ENCODE peak calls at places on chromosome 15, in four cellular contexts. G is fibroblast of mammary gland, H is bronchial epithelial cell, R is nephron progenitor cell. B is an unnamed sample.

GRCh38 chr15:29978411-29979382 is 104.1 kb upstream of the GOLGA8J start:
- DNase-seq in G (peak; percentile 25), H (no peak), R (no peak), B (no peak)

GRCh38 chr15:68712886-68713285 is 107.8 kb downstream of the ANP32A start:
- DNase-seq in G (no peak), H (no peak), R (no peak), B (no peak)

GRCh38 chr15:99343836-99344551 is 92.7 kb downstream of the LRRC28 start:
- DNase-seq in G (no peak), H (no peak), R (peak; percentile 33), B (no peak)

GRCh38 chr15:27850961-27851636 is 248.0 kb downstream of the OCA2 start:
- DNase-seq in G (no peak), H (no peak), R (no peak), B (no peak)

GRCh38 chr15:50803479-50803878 is 38.0 kb upstream of the SPPL2A start:
- DNase-seq in G (no peak), H (no peak), R (no peak), B (no peak)

GRCh38 chr15:58469432-58470353 is 37.9 kb downstream of the LIPC start:
- DNase-seq in G (peak; percentile 90), H (peak; percentile 94), R (no peak), B (peak; percentile 93)

GRCh38 chr15:79311901-79312553 is 1.1 kb downstream of the TMED3 start:
- DNase-seq in G (no peak), H (no peak), R (no peak), B (no peak)

GRCh38 chr15:53527996-53528395 is 231.5 kb downstream of the WDR72 start:
- DNase-seq in G (no peak), H (no peak), R (no peak), B (no peak)

GRCh38 chr15:62649793-62650420 is 392.6 kb upstream of the TPM1 start:
- DNase-seq in G (peak; percentile 67), H (no peak), R (no peak), B (no peak)

GRCh38 chr15:96448923-96449322 is 118.4 kb downstream of the NR2F2 start:
- DNase-seq in G (no peak), H (no peak), R (no peak), B (no peak)

GRCh38 chr15:27134481-27134880 is 163.5 kb downstream of the GABRG3 start:
- DNase-seq in G (no peak), H (no peak), R (no peak), B (no peak)

GRCh38 chr15:84878504-84878903 is 6.0 kb upstream of the SLC28A1 start:
- DNase-seq in G (peak; percentile 55), H (peak; percentile 56), R (peak; percentile 43), B (peak; percentile 30)

GRCh38 chr15:25418202-25418601 is 20.6 kb downstream of the UBE3A start:
- DNase-seq in G (no peak), H (no peak), R (no peak), B (no peak)

GRCh38 chr15:60191015-60191414 is 186.9 kb downstream of the FOXB1 start:
- DNase-seq in G (no peak), H (no peak), R (no peak), B (no peak)

GRCh38 chr15:48574187-48574586 is 71.3 kb downstream of the FBN1 start:
- DNase-seq in G (no peak), H (no peak), R (no peak), B (no peak)

GRCh38 chr15:84840741-84841429 is 23.7 kb downstream of the ALPK3 start:
- DNase-seq in G (peak; percentile 42), H (peak; percentile 8), R (no peak), B (peak; percentile 50)

GRCh38 chr15:58066042-58066867 is 744 bp upstream of the ALDH1A2 start:
- DNase-seq in G (peak; percentile 34), H (no peak), R (peak; percentile 84), B (peak; percentile 11)

DNA sequence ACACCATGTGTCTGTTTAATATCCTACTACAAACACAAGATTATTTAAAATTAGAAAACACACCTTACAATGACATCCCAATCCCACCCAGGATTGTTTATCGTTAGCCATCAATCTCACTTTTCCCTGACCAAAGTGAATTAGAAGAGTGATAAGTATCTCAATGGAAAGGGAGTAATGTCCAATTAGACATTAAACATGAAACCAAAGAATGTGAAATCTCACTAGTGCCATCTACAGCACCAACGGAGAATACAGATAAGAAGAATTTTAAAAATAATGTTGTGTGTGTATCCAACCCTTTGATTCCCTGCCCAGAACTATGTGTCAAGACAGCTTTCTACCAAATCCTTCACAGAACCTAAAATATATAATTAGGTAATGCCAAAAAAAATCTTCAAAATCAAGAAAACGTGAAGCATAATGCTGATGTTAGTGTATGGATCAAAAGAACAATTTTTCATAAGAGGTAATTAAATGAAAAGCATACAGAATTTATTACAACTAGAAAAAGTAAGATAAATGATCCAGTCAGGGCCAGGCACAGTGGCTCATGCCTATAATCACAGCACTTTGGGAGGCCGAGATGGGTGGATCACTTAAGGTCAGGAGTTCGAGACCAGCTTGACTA is 64.2 kb downstream of the SCAPER start:
- DNase-seq in G (peak; percentile 63), H (peak; percentile 42), R (no peak), B (peak; percentile 48)
- TF ChIP-seq CTCF in G (peak; percentile 66), H (peak; percentile 39), R (peak; percentile 45), B (peak; percentile 80)

GRCh38 chr15:65556622-65557021 is 26.4 kb downstream of the HACD3 start:
- DNase-seq in G (no peak), H (no peak), R (no peak), B (no peak)

GRCh38 chr15:65561934-65562333 is 31.7 kb downstream of the HACD3 start:
- DNase-seq in G (no peak), H (peak; percentile 13), R (no peak), B (no peak)

GRCh38 chr15:65558997-65559760 is 28.9 kb downstream of the HACD3 start:
- DNase-seq in G (no peak), H (no peak), R (no peak), B (no peak)

GRCh38 chr15:65559941-65560340 is 29.7 kb downstream of the HACD3 start:
- DNase-seq in G (no peak), H (no peak), R (no peak), B (no peak)

DNA sequence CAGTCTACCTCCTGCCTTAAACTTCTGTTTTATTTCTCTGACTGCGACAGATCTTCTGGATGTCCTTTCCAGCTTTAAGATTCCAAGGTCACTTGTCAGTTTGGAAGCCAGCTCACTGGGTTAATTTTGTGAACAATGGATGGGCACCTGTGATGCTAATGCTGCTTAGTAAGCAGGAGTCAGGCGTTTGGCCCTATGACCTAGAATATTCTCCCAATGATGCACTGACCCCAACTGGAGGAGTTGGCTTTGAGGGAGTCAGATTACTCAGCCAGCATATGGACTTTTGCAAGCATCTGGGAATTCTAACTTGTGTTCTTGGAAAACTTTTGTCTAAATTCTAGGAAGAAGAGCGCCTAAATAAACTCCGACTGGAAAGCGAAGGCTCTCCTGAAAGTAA is 28.1 kb downstream of the HACD3 start:
- DNase-seq in G (peak; percentile 89), H (no peak), R (no peak), B (peak; percentile 27)
- TF ChIP-seq CTCF in G (peak; percentile 2), H (no peak), R (no peak), B (no peak)

GRCh38 chr15:40894689-40895308 is 549 bp downstream of the VPS18 start:
- DNase-seq in G (peak; percentile 80), H (peak; percentile 67), R (peak; percentile 61), B (peak; percentile 81)
- TF ChIP-seq CTCF in G (peak; percentile 55), H (peak; percentile 68), R (peak; percentile 49), B (peak; percentile 79)

GRCh38 chr15:36430280-36430679 is 149.1 kb upstream of the CDIN1 start:
- DNase-seq in G (no peak), H (no peak), R (no peak), B (no peak)

GRCh38 chr15:36429707-36430106 is 149.7 kb upstream of the CDIN1 start:
- DNase-seq in G (no peak), H (no peak), R (no peak), B (no peak)

GRCh38 chr15:36430721-36431265 is 148.6 kb upstream of the CDIN1 start:
- DNase-seq in G (no peak), H (no peak), R (no peak), B (peak; percentile 35)

GRCh38 chr15:36426696-36427095 is 152.7 kb upstream of the CDIN1 start:
- DNase-seq in G (peak; percentile 15), H (no peak), R (no peak), B (no peak)

DNA sequence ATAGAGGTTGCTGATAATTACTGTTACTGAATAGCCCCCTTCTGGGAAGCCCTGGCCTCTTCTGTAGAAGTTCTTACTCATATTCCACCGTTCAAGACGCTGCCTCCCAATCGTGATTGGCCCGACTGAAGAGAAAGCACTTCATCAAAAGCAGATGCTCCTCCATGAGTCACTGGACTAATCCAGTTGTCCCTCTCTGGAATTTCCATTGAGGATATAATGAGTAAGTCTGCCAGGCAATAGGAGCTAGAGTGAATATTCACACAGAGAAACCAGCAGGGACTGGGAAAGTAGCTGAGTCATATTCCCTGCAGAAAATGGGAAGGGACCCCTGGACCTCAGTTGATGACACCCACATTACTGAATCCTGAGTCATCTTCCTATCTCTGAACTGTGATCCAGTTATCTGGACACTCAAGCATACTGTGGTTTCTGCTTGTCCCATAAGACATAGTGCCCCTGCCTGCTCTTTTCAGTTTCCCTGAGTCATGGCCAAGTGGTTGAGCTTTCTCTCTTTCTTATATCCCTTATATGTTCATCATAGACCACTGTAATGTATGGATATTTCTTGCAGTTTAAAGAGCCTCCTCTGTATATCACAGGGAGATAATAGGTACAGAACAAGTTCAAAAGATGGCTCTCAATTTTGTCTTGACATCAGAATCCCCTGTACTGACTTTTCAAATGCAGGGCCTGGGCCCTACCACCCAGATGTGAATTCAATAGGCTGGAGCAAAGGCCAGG is 151.2 kb upstream of the CDIN1 start:
- DNase-seq in G (peak; percentile 100), H (peak; percentile 96), R (no peak), B (peak; percentile 100)
- TF ChIP-seq CTCF in G (peak; percentile 10), H (no peak), R (no peak), B (no peak)

DNA sequence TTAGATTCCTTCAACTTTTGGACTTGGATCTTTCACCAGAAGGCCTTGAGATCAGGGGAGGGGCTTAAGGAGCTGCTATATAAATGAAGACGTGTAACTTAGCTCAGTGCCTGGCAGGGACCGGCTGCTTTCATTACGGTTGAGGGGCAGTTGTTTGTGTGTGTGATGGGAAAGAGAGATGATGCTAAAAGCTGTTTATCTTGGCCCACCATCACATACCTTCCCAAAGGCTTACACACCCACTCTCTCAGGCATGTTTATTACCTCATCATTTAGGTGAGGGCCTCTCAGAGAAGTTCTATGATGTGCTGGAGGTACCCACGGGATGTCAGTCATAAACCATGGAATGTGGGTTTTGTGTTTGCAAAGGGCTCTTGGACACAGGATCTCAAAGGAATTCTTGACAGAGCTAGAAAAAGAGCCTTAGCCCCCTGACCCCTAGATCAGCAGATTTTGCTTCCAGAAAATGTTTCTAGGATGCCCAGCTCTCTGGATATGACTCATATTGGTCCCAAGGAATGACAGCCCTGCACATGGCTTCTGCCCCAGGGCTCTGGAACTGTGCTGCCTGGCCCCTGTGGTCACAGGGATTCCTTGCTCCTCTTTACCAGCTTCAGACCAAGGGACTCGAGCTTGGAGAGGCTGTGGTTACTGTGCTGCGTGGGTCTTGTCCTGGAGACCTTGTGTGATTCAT is 15.9 kb upstream of the SMAD3 start:
- DNase-seq in G (peak; percentile 87), H (peak; percentile 93), R (no peak), B (peak; percentile 96)
- TF ChIP-seq CTCF in G (no peak), H (no peak), R (no peak), B (no peak)

GRCh38 chr15:101578443-101578894 is 73.7 kb downstream of the TM2D3 start:
- DNase-seq in G (peak; percentile 8), H (peak; percentile 18), R (peak; percentile 39), B (no peak)
- TF ChIP-seq CTCF in G (peak; percentile 29), H (peak; percentile 75), R (peak; percentile 40), B (peak; percentile 55)

B was measured in HFFc6.